ENCODE peak calls at places on chromosome X, in eight cellular contexts. S, W, H, E, M, L, Z and N are unnamed samples. For H3K4me1 and H3K9me3, the result is how much of the 10 kb centered on the place peaks cover.

GRCh38 chrX:56786889-56787733 is 58.1 kb downstream of the NBDY start:
- DNase-seq in S (no peak), W (no peak), H (no peak), E (no peak), M (no peak), L (no peak), Z (no peak), N (no peak)

GRCh38 chrX:7926501-7926900 is 712 bp downstream of the PNPLA4 start:
- DNase-seq in S (no peak), W (no peak), H (no peak), E (no peak), M (peak), L (peak), Z (peak), N (no peak)

GRCh38 chrX:73446831-73447230 is at the start of gene CDX4:
- DNase-seq in S (no peak), W (no peak), H (no peak), E (no peak), M (no peak), L (no peak), Z (no peak), N (no peak)

GRCh38 chrX:118631586-118631985 is 95.8 kb upstream of the IL13RA1 start:
- DNase-seq in S (no peak), W (no peak), H (no peak), E (no peak), M (no peak), L (no peak), Z (no peak), N (no peak)

GRCh38 chrX:104922206-104922621 is 298.3 kb downstream of the TEX13A start:
- DNase-seq in S (peak), W (peak), H (peak), E (peak), M (peak), L (peak), Z (peak), N (peak)

GRCh38 chrX:39499996-39500395 is 597.8 kb downstream of the BCOR start:
- DNase-seq in S (no peak), W (no peak), H (no peak), E (no peak), M (peak), L (no peak), Z (no peak), N (no peak)

GRCh38 chrX:150893936-150894335 is 4.5 kb downstream of the CD99L2 start:
- DNase-seq in S (no peak), W (no peak), H (no peak), E (no peak), M (no peak), L (no peak), Z (no peak), N (no peak)

GRCh38 chrX:110037181-110037580 is 34.3 kb downstream of the TMEM164 start:
- DNase-seq in S (no peak), W (no peak), H (no peak), E (no peak), M (peak), L (no peak), Z (peak), N (no peak)

GRCh38 chrX:154840856-154841255 is 6.4 kb upstream of the SMIM9 start:
- DNase-seq in S (no peak), W (no peak), H (no peak), E (no peak), M (peak), L (peak), Z (peak), N (no peak)

DNA sequence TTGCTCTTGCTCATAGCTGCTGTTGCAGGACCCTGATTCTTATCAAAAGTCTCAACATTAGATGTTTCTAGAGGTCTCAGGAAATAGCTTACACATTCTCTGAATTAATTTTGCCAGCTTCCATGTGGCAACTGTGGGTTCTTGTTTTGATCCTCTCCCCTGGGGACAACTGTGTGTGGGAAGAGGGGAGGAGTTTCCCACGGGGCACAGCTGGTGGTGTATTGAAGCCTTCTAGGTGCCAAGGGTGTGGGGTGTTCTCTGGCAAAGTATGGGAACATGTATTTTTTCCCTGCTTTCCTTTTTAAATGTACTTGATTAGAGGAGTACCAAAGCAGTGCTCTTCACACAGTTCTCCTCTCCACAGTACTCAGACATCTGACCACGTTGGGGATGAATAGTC is 212.7 kb downstream of the RPA4 start:
- DNase-seq in S (no peak), W (no peak), H (no peak), E (no peak), M (no peak), L (peak), Z (no peak), N (no peak)
- H3K4me1 ChIP-seq in S (under half), W (under half), H (under half), E (under half), M (under half), L (under half), Z (under half), N (under half)

GRCh38 chrX:46459603-46460002 is 85.6 kb downstream of the ZNF674 start:
- DNase-seq in S (no peak), W (no peak), H (no peak), E (no peak), M (no peak), L (no peak), Z (no peak), N (no peak)

GRCh38 chrX:46463682-46464081 is 81.5 kb downstream of the ZNF674 start:
- DNase-seq in S (no peak), W (no peak), H (no peak), E (no peak), M (no peak), L (no peak), Z (no peak), N (no peak)

GRCh38 chrX:46456125-46456922 is 88.9 kb downstream of the ZNF674 start:
- DNase-seq in S (no peak), W (no peak), H (no peak), E (no peak), M (no peak), L (no peak), Z (no peak), N (no peak)

GRCh38 chrX:46465203-46465602 is 80.0 kb downstream of the ZNF674 start:
- DNase-seq in S (no peak), W (no peak), H (no peak), E (no peak), M (no peak), L (no peak), Z (peak), N (no peak)

GRCh38 chrX:46461653-46462191 is 83.5 kb downstream of the ZNF674 start:
- DNase-seq in S (no peak), W (no peak), H (no peak), E (peak), M (no peak), L (no peak), Z (no peak), N (no peak)
- H3K4me3 ChIP-seq in S (no peak), W (no peak), H (no peak), E (no peak), M (no peak), L (no peak), Z (no peak), N (no peak)

DNA sequence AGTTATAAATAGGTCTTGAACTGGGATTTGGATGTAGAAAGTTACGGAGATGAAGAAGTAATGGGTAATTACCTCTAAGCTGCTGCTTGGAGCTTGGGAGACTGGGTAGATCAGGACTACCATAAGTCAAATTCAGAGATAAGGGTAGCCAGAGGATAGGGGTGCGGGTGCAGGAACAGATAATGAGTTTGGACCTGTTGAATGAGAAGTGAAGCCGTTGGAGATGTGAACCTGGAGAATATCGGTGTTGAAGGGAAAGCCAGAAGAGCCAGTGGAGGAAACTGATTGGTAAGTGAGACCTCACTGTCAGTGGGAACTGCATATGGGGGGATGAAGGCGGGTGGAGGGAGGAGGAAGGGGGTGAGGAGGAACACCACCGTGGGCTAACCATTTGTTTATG is 618 bp upstream of the FOXO4 start:
- DNase-seq in S (no peak), W (no peak), H (no peak), E (no peak), M (no peak), L (peak), Z (no peak), N (no peak)
- H3K9me3 ChIP-seq in S (under half), W (under half), H (under half), E (under half), M (under half), L (under half), Z (under half), N (under half)

GRCh38 chrX:41445171-41445570 is 2.0 kb upstream of the NYX start:
- DNase-seq in S (no peak), W (no peak), H (no peak), E (no peak), M (no peak), L (no peak), Z (no peak), N (no peak)

GRCh38 chrX:41449138-41449537 is 2.0 kb downstream of the NYX start:
- DNase-seq in S (no peak), W (no peak), H (no peak), E (no peak), M (no peak), L (no peak), Z (no peak), N (no peak)

GRCh38 chrX:41447897-41448296 is 754 bp downstream of the NYX start:
- DNase-seq in S (no peak), W (no peak), H (no peak), E (no peak), M (no peak), L (no peak), Z (no peak), N (no peak)

GRCh38 chrX:41442824-41443560 is 4.2 kb upstream of the NYX start:
- DNase-seq in S (peak), W (no peak), H (no peak), E (no peak), M (no peak), L (no peak), Z (no peak), N (no peak)

GRCh38 chrX:41445781-41446358 is 1.3 kb upstream of the NYX start:
- DNase-seq in S (peak), W (no peak), H (no peak), E (no peak), M (no peak), L (no peak), Z (no peak), N (no peak)
- H3K4me1 ChIP-seq in S (under half), W (under half), H (under half), E (under half), M (under half), L (under half), Z (under half), N (under half)

GRCh38 chrX:153597351-153597750 is 1.6 kb downstream of the CCNQ start:
- DNase-seq in S (no peak), W (no peak), H (no peak), E (no peak), M (no peak), L (no peak), Z (no peak), N (no peak)

GRCh38 chrX:153598541-153599191 is at the start of gene CCNQ:
- DNase-seq in S (peak), W (no peak), H (peak), E (no peak), M (peak), L (peak), Z (peak), N (no peak)

GRCh38 chrX:153595387-153595786 is 3.6 kb downstream of the CCNQ start:
- DNase-seq in S (no peak), W (no peak), H (no peak), E (no peak), M (no peak), L (no peak), Z (no peak), N (no peak)

GRCh38 chrX:153593811-153594500 is 5.0 kb downstream of the CCNQ start:
- DNase-seq in S (no peak), W (no peak), H (no peak), E (no peak), M (no peak), L (no peak), Z (no peak), N (no peak)

DNA sequence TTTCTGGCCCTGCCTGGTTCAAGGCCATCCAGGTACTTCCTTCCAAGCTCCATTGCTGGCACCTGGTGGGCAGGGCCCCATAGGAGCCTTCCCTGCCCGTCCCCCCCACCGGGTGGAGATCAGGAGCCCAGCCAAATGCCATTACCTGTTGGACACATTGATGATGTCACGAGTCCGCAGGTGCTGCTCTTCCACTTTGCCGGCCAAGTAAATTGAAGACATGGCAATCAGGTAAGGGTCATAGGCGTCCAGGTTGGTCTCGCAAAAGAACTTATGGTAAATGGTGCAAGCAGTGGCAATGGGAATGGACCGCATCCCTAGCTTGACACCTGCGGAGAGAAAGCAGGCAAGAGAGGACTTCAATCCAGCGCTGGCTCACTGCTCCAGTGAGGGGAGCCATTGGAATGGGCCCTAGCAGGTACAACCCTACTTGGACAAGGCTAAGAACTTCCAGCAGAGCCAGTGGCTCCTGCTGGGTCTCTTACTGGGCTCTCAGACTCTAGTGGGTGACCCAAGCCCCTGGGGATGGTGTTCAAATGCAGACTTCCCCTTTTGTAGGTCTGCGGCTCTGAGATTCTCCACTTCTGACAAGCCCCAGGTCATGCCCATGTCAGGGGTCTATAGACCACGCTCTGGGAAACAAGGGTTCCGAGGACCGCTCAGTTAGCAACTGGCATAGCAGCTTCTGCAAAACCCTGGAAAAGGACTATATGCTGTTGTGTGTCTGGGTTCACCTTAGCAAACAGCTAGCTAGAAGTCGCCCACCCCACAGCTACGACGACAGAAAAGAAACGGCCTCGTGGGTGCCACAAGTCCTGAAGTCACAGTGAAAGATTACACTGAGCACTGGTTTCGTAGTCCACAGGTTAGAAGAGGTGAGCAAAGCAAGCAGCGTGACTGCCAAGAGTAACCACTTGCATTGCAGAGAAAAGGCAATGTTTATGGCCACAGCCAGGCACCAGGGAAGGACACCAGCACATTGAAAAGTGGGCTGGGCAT is 2.8 kb downstream of the CCNQ start:
- DNase-seq in S (no peak), W (no peak), H (no peak), E (no peak), M (no peak), L (no peak), Z (no peak), N (no peak)
- H3K4me3 ChIP-seq in S (no peak), W (no peak), H (no peak), E (peak), M (no peak), L (no peak), Z (no peak), N (no peak)

GRCh38 chrX:42952621-42953020 is 174.7 kb upstream of the PPP1R2C start:
- DNase-seq in S (no peak), W (no peak), H (no peak), E (no peak), M (no peak), L (no peak), Z (peak), N (no peak)

GRCh38 chrX:42955349-42955748 is 177.4 kb upstream of the PPP1R2C start:
- DNase-seq in S (no peak), W (no peak), H (no peak), E (peak), M (no peak), L (no peak), Z (no peak), N (no peak)

GRCh38 chrX:42948723-42949122 is 170.8 kb upstream of the PPP1R2C start:
- DNase-seq in S (no peak), W (no peak), H (no peak), E (no peak), M (no peak), L (no peak), Z (no peak), N (no peak)

GRCh38 chrX:42954880-42955279 is 176.9 kb upstream of the PPP1R2C start:
- DNase-seq in S (no peak), W (no peak), H (no peak), E (no peak), M (no peak), L (no peak), Z (no peak), N (no peak)

DNA sequence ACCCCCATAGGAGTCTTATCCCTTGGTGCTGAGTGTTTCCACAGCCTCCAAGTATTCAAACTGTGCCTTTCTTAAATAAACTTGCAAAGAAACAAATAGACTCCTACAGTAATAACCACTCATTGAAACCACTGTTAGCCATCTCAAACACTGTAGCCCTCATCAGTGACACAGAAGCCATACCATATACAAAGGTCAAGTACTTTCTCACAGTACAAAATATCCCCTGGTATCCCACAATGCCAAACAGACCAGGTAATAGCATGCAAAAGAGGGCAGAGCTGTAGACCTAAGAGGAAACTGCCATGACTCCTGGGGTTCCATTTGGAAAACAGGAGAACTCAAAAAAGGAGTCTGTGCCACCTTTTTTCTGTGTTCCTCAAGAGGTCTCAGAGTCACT is 173.8 kb upstream of the PPP1R2C start:
- DNase-seq in S (no peak), W (no peak), H (no peak), E (no peak), M (no peak), L (no peak), Z (no peak), N (no peak)
- H3K9me3 ChIP-seq in S (under half), W (under half), H (under half), E (under half), M (under half), L (under half), Z (under half), N (under half)

GRCh38 chrX:13764765-13765164 is 30.2 kb downstream of the OFD1 start:
- DNase-seq in S (no peak), W (no peak), H (no peak), E (no peak), M (peak), L (peak), Z (no peak), N (no peak)
- H3K4me1 ChIP-seq in S (under half), W (under half), H (under half), E (under half), M (under half), L (under half), Z (under half), N (under half)

DNA sequence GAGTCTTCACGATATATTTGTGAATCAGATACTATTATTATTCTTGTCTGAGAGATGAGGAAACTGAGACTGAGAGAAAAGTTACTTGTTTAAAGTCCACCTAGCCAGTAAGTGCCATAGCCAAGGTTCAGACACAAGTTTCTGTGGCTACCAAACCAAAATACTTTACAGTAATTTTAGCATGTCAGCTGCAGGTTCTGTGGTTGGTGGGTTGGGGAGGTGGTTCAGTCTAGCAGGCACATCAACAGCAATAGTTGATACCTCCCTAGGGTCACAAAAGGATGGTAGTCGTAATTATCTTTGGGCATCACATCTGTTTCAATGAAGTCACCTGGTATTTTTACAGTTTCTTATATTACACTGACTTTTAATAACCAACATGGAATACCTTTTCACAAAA is 35.6 kb upstream of the EDA2R start:
- DNase-seq in S (no peak), W (no peak), H (no peak), E (no peak), M (no peak), L (no peak), Z (no peak), N (no peak)
- H3K4me3 ChIP-seq in S (no peak), W (no peak), H (no peak), E (no peak), M (no peak), L (no peak), Z (no peak), N (no peak)

DNA sequence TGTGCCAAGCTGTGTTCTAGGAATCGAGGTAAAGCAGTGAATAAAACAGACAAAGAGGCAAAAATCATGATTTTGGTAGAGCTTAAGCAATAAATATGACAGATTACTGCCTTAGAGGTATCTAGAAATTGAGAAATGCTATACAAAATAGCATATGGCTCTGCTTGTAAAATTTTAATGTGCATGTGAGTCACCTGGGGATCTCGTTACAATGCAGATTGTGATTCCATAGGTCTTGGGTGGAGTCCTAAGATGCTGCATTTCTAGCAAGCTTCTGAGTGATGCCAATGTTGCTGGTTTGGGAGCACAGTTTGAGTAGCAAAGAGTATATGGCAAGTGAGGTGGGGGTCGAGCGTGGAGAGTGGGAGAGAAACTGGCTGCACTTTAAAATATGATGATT is 697.3 kb upstream of the MAGEB2 start:
- DNase-seq in S (no peak), W (no peak), H (no peak), E (no peak), M (no peak), L (no peak), Z (no peak), N (no peak)
- H3K9me3 ChIP-seq in S (under half), W (under half), H (under half), E (under half), M (under half), L (under half), Z (under half), N (under half)

DNA sequence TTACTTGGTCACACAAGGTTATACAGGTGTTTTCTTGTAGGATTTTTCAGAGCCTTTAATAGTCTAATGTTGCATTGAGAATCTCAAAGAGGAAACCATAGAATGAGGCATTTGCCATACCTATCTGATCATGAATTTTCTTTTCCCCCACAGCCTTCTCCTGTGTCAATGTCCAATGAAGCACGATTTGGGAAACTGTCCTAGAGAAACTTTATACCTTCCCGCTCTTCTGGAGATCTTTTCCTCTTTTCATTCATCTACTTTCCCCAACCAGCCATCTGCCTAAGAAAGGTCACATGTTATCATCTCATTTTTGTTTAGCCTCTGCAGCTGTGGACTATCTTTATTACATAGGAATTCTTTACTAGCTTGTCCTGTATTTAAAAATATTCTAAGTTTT is 19.9 kb downstream of the VSIG4 start:
- DNase-seq in S (no peak), W (no peak), H (no peak), E (no peak), M (no peak), L (no peak), Z (no peak), N (no peak)
- H3K4me1 ChIP-seq in S (under half), W (under half), H (under half), E (under half), M (under half), L (under half), Z (under half), N (under half)